ENCODE peak calls at places on chromosomes 6 and 20, in six cellular contexts. J is activated T-cell treated with anti-CD3 and anti-CD28 coated beads for 1 hour, M is psoas muscle, K is retinal pigment epithelial cell, L is kidney tubule cell, D is left kidney. Y is an unnamed sample.

GRCh38 chr6:161901740-161902426 is 628.0 kb upstream of the AGPAT4 start:
- DNase-seq in J (no peak), M (no peak), K (no peak), L (peak; percentile 20), D (peak; percentile 26), Y (no peak)

GRCh38 chr6:42418739-42419138 is 33.0 kb downstream of the TRERF1 start:
- DNase-seq in J (no peak), M (no peak), K (no peak), L (no peak), D (no peak), Y (no peak)

GRCh38 chr20:34824026-34824860 is 1.2 kb downstream of the NCOA6 start:
- DNase-seq in J (peak; percentile 61), M (peak; percentile 46), K (no peak), L (peak; percentile 90), D (peak; percentile 92), Y (peak; percentile 70)

GRCh38 chr6:131916847-131917246 is 34.3 kb downstream of the CCN2 start:
- DNase-seq in J (no peak), M (no peak), K (no peak), L (no peak), D (no peak), Y (no peak)

GRCh38 chr6:81086931-81087330 is 665.5 kb downstream of the TENT5A start:
- DNase-seq in J (no peak), M (no peak), K (no peak), L (no peak), D (no peak), Y (no peak)

GRCh38 chr20:2946988-2947961 is 74.0 kb downstream of the PTPRA start:
- DNase-seq in J (no peak), M (no peak), K (peak; percentile 83), L (peak; percentile 3), D (peak; percentile 25), Y (no peak)

GRCh38 chr6:7673063-7673536 is 52.8 kb upstream of the BMP6 start:
- DNase-seq in J (no peak), M (peak; percentile 44), K (peak; percentile 18), L (peak; percentile 12), D (peak; percentile 83), Y (peak; percentile 35)

GRCh38 chr20:31390490-31390889 is at the start of gene DEFB119:
- DNase-seq in J (no peak), M (no peak), K (no peak), L (no peak), D (no peak), Y (no peak)

GRCh38 chr20:54345817-54346216 is 129.6 kb upstream of the DOK5 start:
- DNase-seq in J (no peak), M (no peak), K (no peak), L (peak; percentile 50), D (no peak), Y (no peak)

GRCh38 chr6:30951907-30952469 is 11.2 kb downstream of the MUCL3 start:
- DNase-seq in J (no peak), M (no peak), K (no peak), L (no peak), D (no peak), Y (no peak)

GRCh38 chr6:109705258-109705657 is 14.2 kb downstream of the FIG4 start:
- DNase-seq in J (peak; percentile 50), M (peak; percentile 67), K (peak; percentile 55), L (peak; percentile 86), D (peak; percentile 94), Y (peak; percentile 89)

GRCh38 chr6:85452441-85452881 is 2.6 kb downstream of the NT5E start:
- DNase-seq in J (no peak), M (no peak), K (no peak), L (no peak), D (no peak), Y (peak; percentile 91)

GRCh38 chr20:17870063-17870740 is 98.4 kb downstream of the SNX5 start:
- DNase-seq in J (no peak), M (no peak), K (no peak), L (no peak), D (no peak), Y (no peak)

GRCh38 chr6:77403424-77403823 is 59.9 kb downstream of the HTR1B start:
- DNase-seq in J (no peak), M (no peak), K (peak; percentile 10), L (peak; percentile 44), D (no peak), Y (peak; percentile 66)

GRCh38 chr6:72140795-72141194 is 254.4 kb downstream of the RIMS1 start:
- DNase-seq in J (no peak), M (no peak), K (no peak), L (no peak), D (no peak), Y (peak; percentile 43)

GRCh38 chr20:3727333-3728035 is 5.0 kb upstream of the HSPA12B start:
- DNase-seq in J (no peak), M (no peak), K (no peak), L (no peak), D (peak; percentile 39), Y (peak; percentile 49)

GRCh38 chr20:31857861-31858835 is 12.2 kb downstream of the DUSP15 start:
- DNase-seq in J (no peak), M (no peak), K (no peak), L (no peak), D (no peak), Y (no peak)

GRCh38 chr20:17939622-17940446 is 28.8 kb downstream of the SNX5 start:
- DNase-seq in J (no peak), M (no peak), K (no peak), L (no peak), D (no peak), Y (no peak)

GRCh38 chr6:20400476-20401402 is 940 bp upstream of the E2F3 start:
- DNase-seq in J (no peak), M (peak; percentile 78), K (peak; percentile 50), L (peak; percentile 36), D (peak; percentile 61), Y (peak; percentile 79)

GRCh38 chr6:15444081-15444731 is 198.3 kb downstream of the JARID2 start:
- DNase-seq in J (no peak), M (no peak), K (no peak), L (no peak), D (no peak), Y (no peak)

GRCh38 chr6:33707771-33708170 is 3.7 kb downstream of the UQCC2 start:
- DNase-seq in J (no peak), M (no peak), K (no peak), L (no peak), D (no peak), Y (no peak)

GRCh38 chr20:3572151-3572550 is 91.0 kb downstream of the GFRA4 start:
- DNase-seq in J (no peak), M (no peak), K (peak; percentile 26), L (no peak), D (no peak), Y (peak; percentile 34)

GRCh38 chr6:70884074-70884983 is 72.5 kb downstream of the B3GAT2 start:
- DNase-seq in J (peak; percentile 39), M (peak; percentile 40), K (no peak), L (peak; percentile 64), D (peak; percentile 74), Y (peak; percentile 71)

GRCh38 chr20:37253087-37253486 is 8.5 kb downstream of the GHRH start:
- DNase-seq in J (no peak), M (no peak), K (no peak), L (no peak), D (no peak), Y (no peak)

GRCh38 chr20:56592817-56593216 is 36.3 kb upstream of the TFAP2C start:
- DNase-seq in J (no peak), M (no peak), K (no peak), L (no peak), D (no peak), Y (peak; percentile 12)

GRCh38 chr20:46084805-46085792 is 4.7 kb downstream of the NCOA5 start:
- DNase-seq in J (no peak), M (no peak), K (no peak), L (no peak), D (peak; percentile 10), Y (peak; percentile 61)

GRCh38 chr6:16420715-16421461 is 182.5 kb downstream of the GMPR start:
- DNase-seq in J (no peak), M (no peak), K (no peak), L (peak; percentile 13), D (no peak), Y (peak; percentile 49)

GRCh38 chr20:62785381-62785780 is 10.9 kb upstream of the MRGBP start:
- DNase-seq in J (no peak), M (no peak), K (no peak), L (no peak), D (no peak), Y (no peak)

GRCh38 chr6:118890997-118891790 is 2.8 kb upstream of the ASF1A start:
- DNase-seq in J (no peak), M (no peak), K (no peak), L (no peak), D (no peak), Y (peak; percentile 44)